ENCODE peak calls at places on chromosomes 5 and 9, in six cellular contexts. K is A549, C is H1, P is GM12878, O is WTC11, J is HCT116. I is an unnamed sample.
A peak's percentile ranks its signal among the peaks of the same experiment; 100 is the strongest.

GRCh38 chr9:29208670-29209069 is 1635.4 kb upstream of the C9orf72 start:
- DNase-seq in P (no peak), C (no peak), K (no peak), O (no peak), J (no peak), I (no peak)

GRCh38 chr9:105168935-105169334 is 75.5 kb upstream of the SLC44A1 start:
- DNase-seq in O (no peak), K (no peak), P (no peak), C (no peak), J (no peak), I (no peak)

GRCh38 chr9:81591791-81592190 is 97.6 kb downstream of the TLE1 start:
- DNase-seq in J (no peak), K (no peak), P (no peak), O (no peak), C (no peak), I (no peak)

GRCh38 chr5:34563269-34563668 is 92.9 kb upstream of the RAI14 start:
- DNase-seq in C (no peak), O (no peak), K (no peak), P (no peak), J (no peak), I (no peak)

GRCh38 chr9:132190966-132191365 is 29.1 kb downstream of the NTNG2 start:
- DNase-seq in J (no peak), O (no peak), C (no peak), K (no peak), P (no peak), I (no peak)

GRCh38 chr5:80990527-80990926 is 30.4 kb downstream of the RASGRF2 start:
- DNase-seq in K (no peak), J (no peak), O (no peak), P (no peak), C (no peak), I (no peak)

GRCh38 chr9:78453450-78453849 is 156.5 kb downstream of the PSAT1 start:
- DNase-seq in J (no peak), K (no peak), O (no peak), P (no peak), C (no peak), I (no peak)

GRCh38 chr5:180982008-180982741 is 6.5 kb upstream of the BTNL3 start:
- DNase-seq in O (peak; percentile 32), J (no peak), K (no peak), C (no peak), P (no peak), I (no peak)

GRCh38 chr9:134590240-134591081 is 51.1 kb upstream of the COL5A1 start:
- DNase-seq in C (no peak), K (no peak), P (no peak), J (no peak), O (no peak), I (no peak)

GRCh38 chr9:130301483-130302286 is 36.1 kb downstream of the HMCN2 start:
- DNase-seq in O (no peak), P (no peak), K (no peak), C (no peak), J (no peak), I (no peak)

GRCh38 chr9:15735083-15735974 is 182.5 kb downstream of the CCDC171 start:
- DNase-seq in K (peak; percentile 16), C (no peak), O (no peak), J (no peak), P (no peak), I (no peak)

GRCh38 chr5:180390441-180391190 is 37.5 kb upstream of the GFPT2 start:
- DNase-seq in K (no peak), J (no peak), O (no peak), C (no peak), P (no peak), I (no peak)

GRCh38 chr9:130881516-130881915 is 15.1 kb downstream of the QRFP start:
- DNase-seq in J (no peak), K (no peak), C (no peak), O (no peak), P (no peak), I (no peak)

GRCh38 chr5:76579166-76579765 is 43.9 kb downstream of the F2RL2 start:
- DNase-seq in J (no peak), O (no peak), P (no peak), K (no peak), C (no peak), I (peak; percentile 62)

GRCh38 chr5:168612123-168612522 is 33.0 kb upstream of the PANK3 start:
- DNase-seq in P (no peak), J (no peak), O (no peak), C (no peak), K (no peak), I (no peak)

GRCh38 chr5:151156732-151157402 is 712 bp downstream of the ANXA6 start:
- DNase-seq in J (no peak), O (peak; percentile 33), C (peak; percentile 54), P (no peak), K (no peak), I (peak; percentile 79)

GRCh38 chr5:151157426-151158286 is at the start of gene ANXA6:
- DNase-seq in P (no peak), O (peak; percentile 76), J (peak; percentile 45), K (peak; percentile 94), C (peak; percentile 84), I (peak; percentile 86)

GRCh38 chr5:151155149-151155776 is 2.3 kb downstream of the ANXA6 start:
- DNase-seq in C (no peak), P (peak; percentile 35), O (no peak), K (no peak), J (no peak), I (peak; percentile 76)

GRCh38 chr5:151158287-151158661 is 695 bp upstream of the ANXA6 start:
- DNase-seq in P (no peak), K (no peak), C (peak; percentile 54), O (peak; percentile 29), J (peak; percentile 23), I (peak; percentile 68)

DNA sequence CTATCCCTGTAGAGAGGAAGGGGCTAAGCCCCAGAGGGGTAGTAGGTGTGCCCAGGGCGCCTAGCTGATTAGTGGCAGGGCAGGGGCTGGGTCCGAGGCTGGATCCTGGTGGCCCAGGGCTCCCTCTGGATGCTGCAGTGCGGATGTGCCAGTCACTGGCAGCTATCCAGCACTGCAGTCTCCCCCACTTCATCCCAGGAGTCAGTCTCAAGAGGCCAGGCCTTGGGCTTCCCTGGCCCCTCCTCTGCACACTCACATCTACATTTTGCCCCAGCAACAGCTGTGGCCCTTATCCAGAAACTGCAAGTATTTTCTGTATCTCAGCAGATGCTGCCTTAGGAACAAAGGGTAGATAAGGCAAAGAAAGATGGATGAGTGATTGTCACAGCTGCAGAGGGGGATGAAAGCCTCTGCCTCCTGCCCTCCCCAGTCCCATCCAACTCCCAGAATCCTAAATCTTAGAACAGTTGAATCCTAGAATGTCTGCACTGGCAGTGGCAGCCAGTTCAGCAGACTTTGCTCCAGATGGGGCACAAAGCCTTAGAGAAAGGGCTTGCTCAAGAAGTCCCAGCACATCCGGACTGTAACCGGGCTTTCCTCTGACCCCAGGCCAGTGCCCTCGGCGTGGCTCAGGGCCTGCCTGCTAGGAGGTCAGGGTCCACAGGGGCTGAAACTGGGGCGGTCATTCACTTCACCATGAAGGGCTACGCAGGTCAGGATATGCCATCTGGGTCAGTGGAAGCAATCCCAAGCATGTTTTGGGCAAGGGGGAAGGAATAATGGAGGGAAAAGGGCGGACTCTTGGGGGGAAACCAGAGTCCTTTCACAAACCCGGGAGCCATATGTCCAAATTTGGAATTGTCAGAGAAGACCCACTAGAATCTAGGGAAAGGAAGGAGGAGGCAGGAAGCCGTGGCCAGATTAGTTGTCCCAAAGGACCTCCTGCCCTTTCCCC is 1.5 kb downstream of the ANXA6 start:
- DNase-seq in O (no peak), J (no peak), P (no peak), K (no peak), C (no peak), I (peak; percentile 60)
- TF ChIP-seq CTCF in O (no peak), J (no peak), P (peak; percentile 13), K (no peak), C (no peak), I (no peak)

GRCh38 chr5:120582635-120583034 is 118.5 kb downstream of the PRR16 start:
- DNase-seq in K (no peak), J (no peak), C (no peak), P (no peak), O (no peak), I (no peak)

GRCh38 chr5:120586646-120587045 is 122.5 kb downstream of the PRR16 start:
- DNase-seq in C (no peak), P (no peak), J (no peak), K (no peak), O (no peak), I (no peak)
- TF ChIP-seq MAX in C (no peak), P (no peak), J (no peak), K (no peak), O (no peak), I (no peak)

DNA sequence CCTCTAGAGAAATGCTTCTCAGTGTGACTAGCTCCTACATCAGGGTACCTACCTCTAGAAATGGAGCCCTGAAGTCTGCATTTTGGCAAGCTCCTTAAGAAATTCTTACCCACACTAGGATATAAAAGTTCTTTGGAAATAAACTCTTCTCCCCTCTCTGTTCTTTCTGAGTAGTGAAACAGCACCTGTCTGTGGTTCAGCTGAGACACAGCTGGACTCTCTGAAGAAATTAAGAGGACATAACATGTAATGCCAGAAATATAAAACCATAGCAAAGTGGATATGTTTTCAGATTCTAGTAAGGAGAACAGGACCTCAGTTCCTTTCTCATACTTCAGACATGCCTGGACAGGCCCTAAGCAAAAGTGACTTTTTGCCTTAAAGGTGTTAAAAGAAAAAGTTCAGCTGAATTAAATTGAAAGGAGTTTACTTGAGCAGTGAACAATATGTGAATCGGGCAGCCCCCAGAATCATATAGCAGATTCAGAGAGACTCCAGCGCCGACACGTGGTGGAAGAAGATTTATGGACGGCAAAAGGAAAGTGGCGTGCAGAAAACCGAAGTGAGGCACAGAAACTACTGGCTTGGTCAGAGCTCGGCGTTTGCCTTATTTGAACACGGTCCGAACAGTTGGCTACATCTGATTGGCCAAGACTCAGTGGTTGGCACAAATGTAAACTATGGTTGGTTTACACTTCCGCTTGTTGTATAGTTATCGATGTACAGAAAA is 64.5 kb downstream of the PRKACG start:
- DNase-seq in J (no peak), C (no peak), O (no peak), P (peak; percentile 45), K (no peak), I (no peak)
- TF ChIP-seq CTCF in J (no peak), C (no peak), O (no peak), P (peak; percentile 49), K (no peak), I (no peak)

GRCh38 chr5:141328231-141328630 is 2.1 kb upstream of the PCDHGA1 start:
- DNase-seq in J (no peak), P (no peak), K (no peak), C (no peak), O (no peak), I (no peak)

GRCh38 chr5:141326088-141326854 is 4.0 kb upstream of the PCDHGA1 start:
- DNase-seq in O (peak; percentile 76), J (no peak), C (peak; percentile 73), K (no peak), P (no peak), I (peak; percentile 85)

DNA sequence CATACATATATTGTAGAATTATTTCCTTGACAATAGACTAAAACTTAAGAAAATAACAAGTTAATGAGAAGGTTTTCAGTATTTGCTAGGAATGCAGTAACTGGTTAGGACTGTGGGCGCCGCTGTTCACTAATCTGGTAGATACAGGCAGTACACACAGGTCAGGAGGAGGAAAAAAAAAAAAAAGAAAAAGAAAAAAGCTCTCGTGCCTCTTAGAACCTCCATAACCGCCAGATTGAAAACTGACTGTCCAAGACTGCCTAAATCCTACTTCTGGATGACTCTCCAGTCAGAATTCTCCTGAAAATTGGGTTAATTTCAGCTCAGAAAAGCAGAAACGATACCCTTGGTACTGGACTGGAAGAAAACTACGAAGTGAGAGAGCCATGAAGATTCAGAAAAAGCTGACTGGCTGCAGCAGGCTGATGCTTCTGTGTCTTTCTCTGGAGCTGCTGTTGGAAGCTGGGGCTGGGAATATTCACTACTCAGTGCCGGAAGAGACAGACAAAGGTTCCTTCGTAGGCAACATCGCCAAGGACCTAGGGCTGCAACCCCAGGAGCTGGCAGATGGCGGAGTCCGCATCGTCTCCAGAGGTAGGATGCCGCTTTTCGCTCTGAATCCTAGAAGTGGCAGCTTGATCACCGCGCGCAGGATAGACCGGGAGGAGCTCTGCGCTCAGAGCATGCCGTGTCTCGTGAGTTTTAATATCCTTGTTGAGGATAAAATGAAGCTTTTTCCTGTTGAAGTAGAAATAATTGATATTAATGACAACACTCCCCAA is at the start of gene PCDHGA1:
- DNase-seq in J (no peak), O (peak; percentile 56), K (peak; percentile 57), P (no peak), C (no peak), I (peak; percentile 34)
- TF ChIP-seq MAX in J (no peak), O (no peak), K (no peak), P (no peak), C (no peak), I (no peak)

I was measured in NB4.